ENCODE peak calls at places on chromosomes 5 and 9, in nine cellular contexts. One of them, this sample, is unnamed.
A peak's percentile ranks its signal among the peaks of the same experiment; 100 is the strongest.

GRCh38 chr5:561408-561807 is 37.2 kb upstream of the SLC9A3 start:
- DNase-seq in A549: no peak
- DNase-seq in K562: no peak
- DNase-seq in transverse colon: no peak
- DNase-seq in thyroid gland: no peak
- DNase-seq in IMR-90: no peak
- DNase-seq in uterus: no peak
- DNase-seq in gastrocnemius medialis: no peak
- DNase-seq in adrenal gland: no peak
- DNase-seq in this sample: no peak

GRCh38 chr9:88551546-88552137 is 16.7 kb downstream of the NXNL2 start:
- DNase-seq in A549: no peak
- DNase-seq in K562: no peak
- DNase-seq in transverse colon: no peak
- DNase-seq in thyroid gland: no peak
- DNase-seq in IMR-90: no peak
- DNase-seq in uterus: no peak
- DNase-seq in gastrocnemius medialis: no peak
- DNase-seq in adrenal gland: no peak
- DNase-seq in this sample: no peak

GRCh38 chr9:27499481-27499880 is 24.6 kb upstream of the IFNK start:
- DNase-seq in A549: peak; percentile 11
- DNase-seq in K562: no peak
- DNase-seq in transverse colon: no peak
- DNase-seq in thyroid gland: no peak
- DNase-seq in IMR-90: no peak
- DNase-seq in uterus: no peak
- DNase-seq in gastrocnemius medialis: no peak
- DNase-seq in adrenal gland: no peak
- DNase-seq in this sample: no peak

GRCh38 chr5:95709967-95710650 is 21.0 kb upstream of the RHOBTB3 start:
- DNase-seq in A549: no peak
- DNase-seq in K562: peak; percentile 57
- DNase-seq in transverse colon: no peak
- DNase-seq in thyroid gland: peak; percentile 62
- DNase-seq in IMR-90: no peak
- DNase-seq in uterus: peak; percentile 44
- DNase-seq in gastrocnemius medialis: peak; percentile 60
- DNase-seq in adrenal gland: peak; percentile 83
- DNase-seq in this sample: no peak

GRCh38 chr9:103714992-103715391 is 379.1 kb upstream of the SMC2 start:
- DNase-seq in A549: no peak
- DNase-seq in K562: no peak
- DNase-seq in transverse colon: no peak
- DNase-seq in thyroid gland: no peak
- DNase-seq in IMR-90: no peak
- DNase-seq in uterus: no peak
- DNase-seq in gastrocnemius medialis: no peak
- DNase-seq in adrenal gland: no peak
- DNase-seq in this sample: no peak

GRCh38 chr5:63011158-63011557 is 432.5 kb downstream of the LRRC70 start:
- DNase-seq in A549: no peak
- DNase-seq in K562: no peak
- DNase-seq in transverse colon: no peak
- DNase-seq in thyroid gland: no peak
- DNase-seq in IMR-90: no peak
- DNase-seq in uterus: no peak
- DNase-seq in gastrocnemius medialis: no peak
- DNase-seq in adrenal gland: no peak
- DNase-seq in this sample: no peak

GRCh38 chr5:1883925-1884637 is 1.4 kb upstream of the IRX4 start:
- DNase-seq in A549: no peak
- DNase-seq in K562: no peak
- DNase-seq in transverse colon: no peak
- DNase-seq in thyroid gland: no peak
- DNase-seq in IMR-90: no peak
- DNase-seq in uterus: no peak
- DNase-seq in gastrocnemius medialis: no peak
- DNase-seq in adrenal gland: no peak
- DNase-seq in this sample: no peak

GRCh38 chr9:128115187-128116103 is 12.1 kb downstream of the PTGES2 start:
- DNase-seq in A549: no peak
- DNase-seq in K562: peak; percentile 98
- DNase-seq in transverse colon: peak; percentile 93
- DNase-seq in thyroid gland: peak; percentile 32
- DNase-seq in IMR-90: no peak
- DNase-seq in uterus: peak; percentile 13
- DNase-seq in gastrocnemius medialis: peak; percentile 20
- DNase-seq in adrenal gland: peak; percentile 48
- DNase-seq in this sample: peak; percentile 92

GRCh38 chr9:34552986-34553385 is 30.2 kb upstream of the ENHO start:
- DNase-seq in A549: no peak
- DNase-seq in K562: no peak
- DNase-seq in transverse colon: no peak
- DNase-seq in thyroid gland: no peak
- DNase-seq in IMR-90: no peak
- DNase-seq in uterus: no peak
- DNase-seq in gastrocnemius medialis: peak; percentile 6
- DNase-seq in adrenal gland: no peak
- DNase-seq in this sample: no peak

GRCh38 chr5:141514330-141515111 is 25.6 kb downstream of the PCDHGC5 start:
- DNase-seq in A549: no peak
- DNase-seq in K562: no peak
- DNase-seq in transverse colon: no peak
- DNase-seq in thyroid gland: peak; percentile 24
- DNase-seq in IMR-90: peak; percentile 54
- DNase-seq in uterus: no peak
- DNase-seq in gastrocnemius medialis: peak; percentile 74
- DNase-seq in adrenal gland: no peak
- DNase-seq in this sample: no peak

GRCh38 chr5:79297661-79298060 is 61.7 kb downstream of the JMY start:
- DNase-seq in A549: no peak
- DNase-seq in K562: no peak
- DNase-seq in transverse colon: no peak
- DNase-seq in thyroid gland: peak; percentile 78
- DNase-seq in IMR-90: peak; percentile 1
- DNase-seq in uterus: no peak
- DNase-seq in gastrocnemius medialis: no peak
- DNase-seq in adrenal gland: no peak
- DNase-seq in this sample: no peak

GRCh38 chr5:120055858-120056257 is 408.2 kb upstream of the PRR16 start:
- DNase-seq in A549: no peak
- DNase-seq in K562: no peak
- DNase-seq in transverse colon: no peak
- DNase-seq in thyroid gland: no peak
- DNase-seq in IMR-90: peak; percentile 76
- DNase-seq in uterus: no peak
- DNase-seq in gastrocnemius medialis: no peak
- DNase-seq in adrenal gland: peak; percentile 51
- DNase-seq in this sample: no peak

GRCh38 chr5:53161876-53162275 is 52.3 kb upstream of the MOCS2 start:
- DNase-seq in A549: no peak
- DNase-seq in K562: no peak
- DNase-seq in transverse colon: no peak
- DNase-seq in thyroid gland: no peak
- DNase-seq in IMR-90: peak; percentile 50
- DNase-seq in uterus: no peak
- DNase-seq in gastrocnemius medialis: peak; percentile 19
- DNase-seq in adrenal gland: no peak
- DNase-seq in this sample: no peak

GRCh38 chr5:6791031-6791577 is 77.9 kb downstream of the TENT4A start:
- DNase-seq in A549: no peak
- DNase-seq in K562: no peak
- DNase-seq in transverse colon: no peak
- DNase-seq in thyroid gland: no peak
- DNase-seq in IMR-90: no peak
- DNase-seq in uterus: no peak
- DNase-seq in gastrocnemius medialis: no peak
- DNase-seq in adrenal gland: peak; percentile 35
- DNase-seq in this sample: no peak

DNA sequence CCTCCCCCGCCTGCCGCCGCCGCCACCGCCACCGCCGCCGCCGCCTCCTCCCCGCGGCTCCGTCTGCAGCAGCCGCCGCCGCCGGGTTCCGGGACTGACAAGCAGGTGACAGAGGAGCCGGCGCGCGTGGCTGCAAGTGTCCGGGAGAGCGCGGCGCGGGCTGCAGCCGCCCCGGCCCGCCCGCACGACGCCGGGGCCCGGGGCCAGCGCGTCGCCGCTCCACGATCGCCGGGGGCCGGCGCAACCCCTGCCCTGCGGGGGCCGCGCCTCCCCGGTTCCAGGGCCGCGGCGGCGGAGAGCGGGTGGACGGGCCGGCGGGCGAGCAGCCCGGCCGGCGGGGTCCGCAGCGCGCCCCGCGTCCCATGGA is 343 bp downstream of the LMX1B start:
- DNase-seq in A549: no peak
- DNase-seq in K562: no peak
- DNase-seq in transverse colon: no peak
- DNase-seq in thyroid gland: no peak
- DNase-seq in IMR-90: no peak
- DNase-seq in uterus: no peak
- DNase-seq in gastrocnemius medialis: no peak
- DNase-seq in adrenal gland: no peak
- DNase-seq in this sample: no peak
- H3K4me1 ChIP-seq in A549: peaks cover 17% of the 10 kb centered on the region
- H3K4me1 ChIP-seq in K562: no peaks in the 10 kb centered on the region
- H3K4me1 ChIP-seq in transverse colon: peaks cover 6% of the 10 kb centered on the region
- H3K4me1 ChIP-seq in thyroid gland: peaks cover 52% of the 10 kb centered on the region
- H3K4me1 ChIP-seq in IMR-90: no peaks in the 10 kb centered on the region
- H3K4me1 ChIP-seq in uterus: peaks cover 35% of the 10 kb centered on the region
- H3K4me1 ChIP-seq in gastrocnemius medialis: peaks cover 9% of the 10 kb centered on the region
- H3K4me1 ChIP-seq in adrenal gland: peaks cover 22% of the 10 kb centered on the region
- H3K4me1 ChIP-seq in this sample: peaks cover 3% of the 10 kb centered on the region

DNA sequence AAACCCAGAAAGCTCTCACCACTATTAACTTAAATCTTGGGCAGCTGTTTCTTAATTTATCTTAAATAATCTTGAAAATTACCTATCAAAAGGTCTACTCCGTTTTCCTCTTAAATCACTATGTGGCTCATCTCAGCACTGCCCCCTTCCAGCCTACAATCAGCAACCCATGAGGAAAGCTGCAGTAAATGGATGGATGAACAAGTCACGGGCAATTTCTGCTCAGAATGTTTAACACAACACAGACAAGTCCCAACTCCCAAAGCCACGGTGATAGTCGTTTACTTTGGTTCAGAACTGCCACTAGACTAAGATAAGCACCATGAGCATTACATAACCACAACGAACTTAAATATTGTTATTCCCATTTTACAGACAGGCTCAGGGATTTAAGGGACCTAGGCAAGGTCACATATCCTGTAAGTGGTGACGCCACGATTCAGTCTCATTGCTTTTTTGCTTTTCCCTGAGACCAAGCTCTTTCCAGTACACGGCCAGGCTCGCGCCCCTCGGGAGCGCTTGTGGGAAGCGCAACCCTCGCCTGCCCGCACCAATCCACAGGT is 2.0 kb upstream of the SMIM27 start:
- DNase-seq in A549: peak; percentile 8
- DNase-seq in K562: no peak
- DNase-seq in transverse colon: no peak
- DNase-seq in thyroid gland: peak; percentile 13
- DNase-seq in IMR-90: peak; percentile 53
- DNase-seq in uterus: no peak
- DNase-seq in gastrocnemius medialis: no peak
- DNase-seq in adrenal gland: no peak
- DNase-seq in this sample: no peak
- TF ChIP-seq CTCF in A549: no peak
- TF ChIP-seq CTCF in K562: no peak
- TF ChIP-seq CTCF in transverse colon: no peak
- TF ChIP-seq CTCF in thyroid gland: no peak
- TF ChIP-seq CTCF in IMR-90: peak; percentile 17
- TF ChIP-seq CTCF in uterus: no peak
- TF ChIP-seq CTCF in gastrocnemius medialis: no peak
- TF ChIP-seq CTCF in adrenal gland: no peak
- TF ChIP-seq CTCF in this sample: no peak

DNA sequence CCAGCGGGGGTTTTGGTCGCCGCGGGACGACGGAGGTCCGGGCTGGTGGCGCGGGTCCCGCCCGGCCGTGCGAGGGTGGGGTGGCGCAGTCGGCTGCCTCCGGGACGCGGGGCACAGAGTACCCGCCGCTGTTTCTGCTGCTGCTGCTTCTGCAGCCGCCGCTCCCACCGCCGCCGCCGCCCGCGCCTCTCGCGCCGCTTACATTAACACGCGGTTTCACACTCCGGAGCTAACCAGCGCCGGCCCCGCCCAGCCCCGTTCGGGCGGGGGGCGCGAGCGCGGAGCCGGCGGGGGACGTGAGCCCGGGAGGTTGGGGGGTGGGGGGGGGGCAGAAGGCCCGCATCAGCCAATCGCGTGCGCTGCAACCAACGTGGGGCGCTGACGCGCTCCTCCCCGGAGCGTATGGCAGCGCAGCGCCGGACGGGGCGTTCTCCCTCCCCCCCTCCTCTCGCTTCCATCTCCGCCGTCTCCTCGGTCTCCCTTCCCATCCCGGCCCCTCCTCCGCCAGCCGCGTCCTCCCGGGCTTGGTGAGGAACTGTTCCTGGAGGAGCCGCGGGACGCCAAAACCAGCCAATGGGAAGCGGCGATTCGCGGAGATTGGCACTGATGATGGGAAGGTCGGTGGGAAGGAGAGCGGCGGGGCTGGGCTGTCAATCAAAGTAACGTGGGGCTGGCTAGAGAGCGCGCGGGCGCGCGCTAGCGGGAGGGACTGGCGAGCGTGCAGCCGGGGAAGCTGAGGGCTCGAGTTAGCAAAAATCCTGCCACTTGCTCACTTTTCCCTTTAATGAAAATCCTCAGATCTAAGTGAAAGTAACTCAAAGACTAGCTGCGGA is at the start of gene TLE1:
- DNase-seq in A549: peak; percentile 99
- DNase-seq in K562: no peak
- DNase-seq in transverse colon: peak; percentile 99
- DNase-seq in thyroid gland: peak; percentile 100
- DNase-seq in IMR-90: peak; percentile 100
- DNase-seq in uterus: peak; percentile 100
- DNase-seq in gastrocnemius medialis: peak; percentile 100
- DNase-seq in adrenal gland: peak; percentile 100
- DNase-seq in this sample: peak; percentile 88
- TF ChIP-seq POLR2A in A549: peak; percentile 83
- TF ChIP-seq POLR2A in K562: no peak
- TF ChIP-seq POLR2A in transverse colon: peak; percentile 77
- TF ChIP-seq POLR2A in thyroid gland: peak; percentile 95
- TF ChIP-seq POLR2A in IMR-90: peak; percentile 59
- TF ChIP-seq POLR2A in uterus: peak; percentile 91
- TF ChIP-seq POLR2A in gastrocnemius medialis: peak; percentile 98
- TF ChIP-seq POLR2A in adrenal gland: peak; percentile 73
- TF ChIP-seq POLR2A in this sample: peak; percentile 89

DNA sequence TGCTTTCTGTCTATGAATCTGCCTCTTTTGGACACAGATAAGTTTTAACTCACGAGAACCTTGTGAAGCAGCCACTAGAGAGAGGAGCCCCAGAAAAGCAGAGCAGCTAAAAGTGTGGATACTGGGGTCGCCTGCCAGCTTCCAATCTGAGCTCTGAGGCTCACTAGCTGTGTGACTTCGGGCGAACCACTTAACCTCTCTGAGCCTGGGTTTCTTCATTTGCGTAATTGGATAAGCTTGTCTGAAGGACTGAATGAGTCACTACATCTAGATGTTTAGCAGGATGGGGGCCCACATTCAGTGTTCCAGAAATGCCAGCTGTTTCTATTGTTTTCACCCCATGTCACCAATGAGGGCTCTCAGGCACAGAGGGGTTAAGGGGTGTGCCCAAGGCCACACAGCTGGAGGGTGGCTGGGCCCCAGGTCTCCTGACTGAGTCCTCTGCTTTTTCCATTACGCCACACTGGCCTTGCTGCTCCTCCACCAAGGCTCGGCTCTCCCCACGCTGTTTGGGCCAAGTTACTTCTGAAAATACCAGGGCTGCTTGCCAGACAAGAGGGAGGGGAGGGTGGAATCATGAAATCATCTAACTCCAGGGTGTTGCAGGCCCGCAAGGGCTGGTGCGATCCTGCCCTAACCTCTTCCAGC is 36.2 kb downstream of the SH3PXD2B start:
- DNase-seq in A549: no peak
- DNase-seq in K562: no peak
- DNase-seq in transverse colon: peak; percentile 82
- DNase-seq in thyroid gland: peak; percentile 94
- DNase-seq in IMR-90: peak; percentile 95
- DNase-seq in uterus: peak; percentile 99
- DNase-seq in gastrocnemius medialis: peak; percentile 89
- DNase-seq in adrenal gland: peak; percentile 98
- DNase-seq in this sample: peak; percentile 86
- H3K4me1 ChIP-seq in A549: peaks cover 63% of the 10 kb centered on the region
- H3K4me1 ChIP-seq in K562: no peaks in the 10 kb centered on the region
- H3K4me1 ChIP-seq in transverse colon: peaks cover 42% of the 10 kb centered on the region
- H3K4me1 ChIP-seq in thyroid gland: peaks cover 56% of the 10 kb centered on the region
- H3K4me1 ChIP-seq in IMR-90: peaks cover 30% of the 10 kb centered on the region
- H3K4me1 ChIP-seq in uterus: peaks cover 34% of the 10 kb centered on the region
- H3K4me1 ChIP-seq in gastrocnemius medialis: peaks cover 49% of the 10 kb centered on the region
- H3K4me1 ChIP-seq in adrenal gland: peaks cover 80% of the 10 kb centered on the region
- H3K4me1 ChIP-seq in this sample: no peaks in the 10 kb centered on the region